ENCODE peak calls at places on chromosomes 2 and 18, in eight cellular contexts. One of them, this sample, is unnamed.
A peak's percentile ranks its signal among the peaks of the same experiment; 100 is the strongest.

GRCh38 chr2:237171396-237171795 is 85.7 kb downstream of the COPS8 start:
- DNase-seq in CD4-positive, alpha-beta memory T cell: no peak
- DNase-seq in CD8-positive, alpha-beta memory T cell: no peak
- DNase-seq in A673: peak; percentile 73
- DNase-seq in A549: peak; percentile 76
- DNase-seq in CD8-positive, alpha-beta T cell: no peak
- DNase-seq in AG10803: peak; percentile 95
- DNase-seq in fibroblast of pulmonary artery: peak; percentile 97
- DNase-seq in this sample: peak; percentile 89

GRCh38 chr2:149904816-149905215 is 317.2 kb upstream of the MMADHC start:
- DNase-seq in CD4-positive, alpha-beta memory T cell: no peak
- DNase-seq in CD8-positive, alpha-beta memory T cell: no peak
- DNase-seq in AG10803: peak; percentile 12
- DNase-seq in fibroblast of pulmonary artery: no peak
- DNase-seq in CD8-positive, alpha-beta T cell: no peak
- DNase-seq in A673: no peak
- DNase-seq in A549: no peak
- DNase-seq in this sample: no peak

GRCh38 chr2:111975053-111975552 is 76.7 kb downstream of the MERTK start:
- DNase-seq in fibroblast of pulmonary artery: peak; percentile 64
- DNase-seq in A549: peak; percentile 83
- DNase-seq in CD4-positive, alpha-beta memory T cell: no peak
- DNase-seq in CD8-positive, alpha-beta memory T cell: no peak
- DNase-seq in A673: peak; percentile 32
- DNase-seq in AG10803: peak; percentile 63
- DNase-seq in CD8-positive, alpha-beta T cell: no peak
- DNase-seq in this sample: peak; percentile 94

GRCh38 chr2:169360984-169361705 is 1.2 kb downstream of the LRP2 start:
- DNase-seq in CD8-positive, alpha-beta memory T cell: no peak
- DNase-seq in A549: no peak
- DNase-seq in CD8-positive, alpha-beta T cell: no peak
- DNase-seq in fibroblast of pulmonary artery: no peak
- DNase-seq in AG10803: no peak
- DNase-seq in A673: no peak
- DNase-seq in CD4-positive, alpha-beta memory T cell: no peak
- DNase-seq in this sample: no peak

GRCh38 chr2:149329470-149330126 is 789 bp upstream of the LYPD6 start:
- DNase-seq in A673: peak; percentile 73
- DNase-seq in CD4-positive, alpha-beta memory T cell: no peak
- DNase-seq in fibroblast of pulmonary artery: peak; percentile 21
- DNase-seq in A549: peak; percentile 73
- DNase-seq in CD8-positive, alpha-beta T cell: no peak
- DNase-seq in CD8-positive, alpha-beta memory T cell: no peak
- DNase-seq in AG10803: peak; percentile 52
- DNase-seq in this sample: peak; percentile 79

GRCh38 chr18:46843372-46843771 is 73.9 kb downstream of the PIAS2 start:
- DNase-seq in AG10803: no peak
- DNase-seq in fibroblast of pulmonary artery: no peak
- DNase-seq in CD8-positive, alpha-beta T cell: no peak
- DNase-seq in A673: no peak
- DNase-seq in CD4-positive, alpha-beta memory T cell: no peak
- DNase-seq in CD8-positive, alpha-beta memory T cell: no peak
- DNase-seq in A549: no peak
- DNase-seq in this sample: no peak

GRCh38 chr2:10332402-10333246 is 29.9 kb downstream of the HPCAL1 start:
- DNase-seq in AG10803: no peak
- DNase-seq in A673: no peak
- DNase-seq in CD4-positive, alpha-beta memory T cell: no peak
- DNase-seq in fibroblast of pulmonary artery: no peak
- DNase-seq in CD8-positive, alpha-beta T cell: no peak
- DNase-seq in A549: no peak
- DNase-seq in CD8-positive, alpha-beta memory T cell: no peak
- DNase-seq in this sample: no peak

GRCh38 chr2:86225581-86225980 is 26.3 kb downstream of the MRPL35 start:
- DNase-seq in CD8-positive, alpha-beta memory T cell: peak; percentile 25
- DNase-seq in A549: no peak
- DNase-seq in CD8-positive, alpha-beta T cell: peak; percentile 22
- DNase-seq in A673: no peak
- DNase-seq in CD4-positive, alpha-beta memory T cell: no peak
- DNase-seq in fibroblast of pulmonary artery: peak; percentile 22
- DNase-seq in AG10803: no peak
- DNase-seq in this sample: peak; percentile 63

GRCh38 chr2:2812117-2812516 is 481.0 kb upstream of the MYT1L start:
- DNase-seq in CD4-positive, alpha-beta memory T cell: no peak
- DNase-seq in CD8-positive, alpha-beta memory T cell: no peak
- DNase-seq in CD8-positive, alpha-beta T cell: no peak
- DNase-seq in A673: no peak
- DNase-seq in A549: no peak
- DNase-seq in AG10803: no peak
- DNase-seq in fibroblast of pulmonary artery: no peak
- DNase-seq in this sample: no peak

GRCh38 chr2:65316072-65316471 is 88.4 kb downstream of the ACTR2 start:
- DNase-seq in AG10803: peak; percentile 86
- DNase-seq in CD4-positive, alpha-beta memory T cell: no peak
- DNase-seq in A549: no peak
- DNase-seq in A673: no peak
- DNase-seq in fibroblast of pulmonary artery: peak; percentile 67
- DNase-seq in CD8-positive, alpha-beta memory T cell: no peak
- DNase-seq in CD8-positive, alpha-beta T cell: no peak
- DNase-seq in this sample: no peak

GRCh38 chr2:108614659-108615058 is 80.4 kb downstream of the LIMS1 start:
- DNase-seq in AG10803: no peak
- DNase-seq in CD8-positive, alpha-beta memory T cell: no peak
- DNase-seq in CD4-positive, alpha-beta memory T cell: no peak
- DNase-seq in fibroblast of pulmonary artery: no peak
- DNase-seq in A673: no peak
- DNase-seq in CD8-positive, alpha-beta T cell: no peak
- DNase-seq in A549: no peak
- DNase-seq in this sample: no peak

GRCh38 chr2:42547446-42548295 is 20.8 kb upstream of the MTA3 start:
- DNase-seq in CD4-positive, alpha-beta memory T cell: no peak
- DNase-seq in A549: no peak
- DNase-seq in CD8-positive, alpha-beta memory T cell: no peak
- DNase-seq in AG10803: no peak
- DNase-seq in fibroblast of pulmonary artery: no peak
- DNase-seq in CD8-positive, alpha-beta T cell: no peak
- DNase-seq in A673: no peak
- DNase-seq in this sample: no peak

GRCh38 chr18:42190643-42191042 is 235.6 kb downstream of the PIK3C3 start:
- DNase-seq in AG10803: no peak
- DNase-seq in CD8-positive, alpha-beta T cell: no peak
- DNase-seq in fibroblast of pulmonary artery: no peak
- DNase-seq in CD4-positive, alpha-beta memory T cell: no peak
- DNase-seq in A549: no peak
- DNase-seq in CD8-positive, alpha-beta memory T cell: no peak
- DNase-seq in A673: no peak
- DNase-seq in this sample: no peak
- H3K4me3 ChIP-seq in AG10803: no peak overlapping the region
- H3K4me3 ChIP-seq in CD8-positive, alpha-beta T cell: no peak overlapping the region
- H3K4me3 ChIP-seq in fibroblast of pulmonary artery: no peak overlapping the region
- H3K4me3 ChIP-seq in CD4-positive, alpha-beta memory T cell: no peak overlapping the region
- H3K4me3 ChIP-seq in A549: no peak overlapping the region
- H3K4me3 ChIP-seq in CD8-positive, alpha-beta memory T cell: no peak overlapping the region
- H3K4me3 ChIP-seq in A673: no peak overlapping the region
- H3K4me3 ChIP-seq in this sample: no peak overlapping the region

GRCh38 chr2:239084007-239084406 is 236.1 kb downstream of the TWIST2 start:
- DNase-seq in CD4-positive, alpha-beta memory T cell: no peak
- DNase-seq in AG10803: no peak
- DNase-seq in CD8-positive, alpha-beta T cell: no peak
- DNase-seq in fibroblast of pulmonary artery: no peak
- DNase-seq in A673: no peak
- DNase-seq in CD8-positive, alpha-beta memory T cell: no peak
- DNase-seq in A549: no peak
- DNase-seq in this sample: no peak

GRCh38 chr2:239081046-239081445 is 233.2 kb downstream of the TWIST2 start:
- DNase-seq in A673: no peak
- DNase-seq in A549: no peak
- DNase-seq in fibroblast of pulmonary artery: no peak
- DNase-seq in CD4-positive, alpha-beta memory T cell: no peak
- DNase-seq in CD8-positive, alpha-beta T cell: no peak
- DNase-seq in CD8-positive, alpha-beta memory T cell: no peak
- DNase-seq in AG10803: no peak
- DNase-seq in this sample: no peak

GRCh38 chr2:239081622-239082021 is 233.7 kb downstream of the TWIST2 start:
- DNase-seq in A549: no peak
- DNase-seq in CD8-positive, alpha-beta T cell: no peak
- DNase-seq in AG10803: no peak
- DNase-seq in CD8-positive, alpha-beta memory T cell: no peak
- DNase-seq in A673: no peak
- DNase-seq in fibroblast of pulmonary artery: no peak
- DNase-seq in CD4-positive, alpha-beta memory T cell: no peak
- DNase-seq in this sample: no peak

GRCh38 chr2:239079671-239080294 is 231.9 kb downstream of the TWIST2 start:
- DNase-seq in A673: no peak
- DNase-seq in CD4-positive, alpha-beta memory T cell: no peak
- DNase-seq in CD8-positive, alpha-beta T cell: no peak
- DNase-seq in A549: no peak
- DNase-seq in CD8-positive, alpha-beta memory T cell: no peak
- DNase-seq in fibroblast of pulmonary artery: no peak
- DNase-seq in AG10803: no peak
- DNase-seq in this sample: no peak

GRCh38 chr2:239082425-239082824 is 234.5 kb downstream of the TWIST2 start:
- DNase-seq in AG10803: no peak
- DNase-seq in A673: no peak
- DNase-seq in CD8-positive, alpha-beta T cell: no peak
- DNase-seq in CD4-positive, alpha-beta memory T cell: no peak
- DNase-seq in CD8-positive, alpha-beta memory T cell: no peak
- DNase-seq in A549: no peak
- DNase-seq in fibroblast of pulmonary artery: no peak
- DNase-seq in this sample: no peak
- H3K4me3 ChIP-seq in AG10803: no peak overlapping the region
- H3K4me3 ChIP-seq in A673: no peak overlapping the region
- H3K4me3 ChIP-seq in CD8-positive, alpha-beta T cell: no peak overlapping the region
- H3K4me3 ChIP-seq in CD4-positive, alpha-beta memory T cell: no peak overlapping the region
- H3K4me3 ChIP-seq in CD8-positive, alpha-beta memory T cell: no peak overlapping the region
- H3K4me3 ChIP-seq in A549: no peak overlapping the region
- H3K4me3 ChIP-seq in fibroblast of pulmonary artery: no peak overlapping the region
- H3K4me3 ChIP-seq in this sample: no peak overlapping the region

DNA sequence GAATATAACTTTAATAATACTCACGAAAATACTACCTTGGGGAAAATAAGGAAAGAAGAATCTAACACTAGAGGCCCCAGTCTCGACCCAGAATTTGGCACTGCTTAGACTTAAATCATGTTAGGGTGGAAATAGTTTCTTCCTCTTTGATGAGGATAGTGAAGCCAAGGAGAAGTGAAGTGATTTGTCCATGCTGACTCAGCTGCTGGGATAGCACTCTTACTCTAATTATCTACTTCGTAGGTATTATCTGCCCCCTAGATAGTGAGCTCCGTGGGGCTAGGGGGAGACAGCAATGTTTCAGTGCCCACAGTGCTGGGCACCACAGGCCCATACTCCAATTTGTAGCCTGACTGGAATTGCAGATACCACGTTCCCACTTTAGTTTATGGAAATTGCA is 2.6 kb downstream of the KCTD1 start:
- DNase-seq in fibroblast of pulmonary artery: no peak
- DNase-seq in CD8-positive, alpha-beta memory T cell: no peak
- DNase-seq in CD4-positive, alpha-beta memory T cell: no peak
- DNase-seq in AG10803: no peak
- DNase-seq in A673: no peak
- DNase-seq in CD8-positive, alpha-beta T cell: no peak
- DNase-seq in A549: peak; percentile 11
- DNase-seq in this sample: no peak
- H3K4me3 ChIP-seq in fibroblast of pulmonary artery: peak overlapping the region; percentile 35
- H3K4me3 ChIP-seq in CD8-positive, alpha-beta memory T cell: no peak overlapping the region
- H3K4me3 ChIP-seq in CD4-positive, alpha-beta memory T cell: no peak overlapping the region
- H3K4me3 ChIP-seq in AG10803: no peak overlapping the region
- H3K4me3 ChIP-seq in A673: no peak overlapping the region
- H3K4me3 ChIP-seq in CD8-positive, alpha-beta T cell: no peak overlapping the region
- H3K4me3 ChIP-seq in A549: peak overlapping the region; percentile 91
- H3K4me3 ChIP-seq in this sample: no peak overlapping the region

GRCh38 chr2:26067186-26067974 is 33.5 kb downstream of the RAB10 start:
- DNase-seq in CD8-positive, alpha-beta memory T cell: no peak
- DNase-seq in AG10803: no peak
- DNase-seq in fibroblast of pulmonary artery: no peak
- DNase-seq in CD4-positive, alpha-beta memory T cell: no peak
- DNase-seq in A673: no peak
- DNase-seq in A549: no peak
- DNase-seq in CD8-positive, alpha-beta T cell: no peak
- DNase-seq in this sample: no peak

GRCh38 chr2:26070684-26071189 is 36.9 kb downstream of the RAB10 start:
- DNase-seq in CD8-positive, alpha-beta T cell: no peak
- DNase-seq in CD4-positive, alpha-beta memory T cell: no peak
- DNase-seq in A673: no peak
- DNase-seq in fibroblast of pulmonary artery: no peak
- DNase-seq in A549: no peak
- DNase-seq in AG10803: no peak
- DNase-seq in CD8-positive, alpha-beta memory T cell: no peak
- DNase-seq in this sample: no peak

GRCh38 chr2:26067980-26068507 is 34.2 kb downstream of the RAB10 start:
- DNase-seq in A673: no peak
- DNase-seq in AG10803: no peak
- DNase-seq in A549: no peak
- DNase-seq in CD4-positive, alpha-beta memory T cell: no peak
- DNase-seq in CD8-positive, alpha-beta T cell: no peak
- DNase-seq in CD8-positive, alpha-beta memory T cell: no peak
- DNase-seq in fibroblast of pulmonary artery: peak; percentile 15
- DNase-seq in this sample: peak; percentile 21

GRCh38 chr2:26064846-26065245 is 31.0 kb downstream of the RAB10 start:
- DNase-seq in fibroblast of pulmonary artery: no peak
- DNase-seq in A673: no peak
- DNase-seq in A549: peak; percentile 70
- DNase-seq in AG10803: no peak
- DNase-seq in CD8-positive, alpha-beta memory T cell: no peak
- DNase-seq in CD8-positive, alpha-beta T cell: no peak
- DNase-seq in CD4-positive, alpha-beta memory T cell: no peak
- DNase-seq in this sample: no peak

GRCh38 chr2:26068602-26069298 is 34.9 kb downstream of the RAB10 start:
- DNase-seq in fibroblast of pulmonary artery: peak; percentile 86
- DNase-seq in CD8-positive, alpha-beta T cell: peak; percentile 45
- DNase-seq in CD4-positive, alpha-beta memory T cell: peak; percentile 77
- DNase-seq in CD8-positive, alpha-beta memory T cell: peak; percentile 14
- DNase-seq in A673: peak; percentile 86
- DNase-seq in AG10803: peak; percentile 82
- DNase-seq in A549: peak; percentile 81
- DNase-seq in this sample: peak; percentile 78
- H3K4me3 ChIP-seq in fibroblast of pulmonary artery: no peak overlapping the region
- H3K4me3 ChIP-seq in CD8-positive, alpha-beta T cell: no peak overlapping the region
- H3K4me3 ChIP-seq in CD4-positive, alpha-beta memory T cell: no peak overlapping the region
- H3K4me3 ChIP-seq in CD8-positive, alpha-beta memory T cell: no peak overlapping the region
- H3K4me3 ChIP-seq in A673: no peak overlapping the region
- H3K4me3 ChIP-seq in AG10803: no peak overlapping the region
- H3K4me3 ChIP-seq in A549: peak overlapping the region; percentile 5
- H3K4me3 ChIP-seq in this sample: no peak overlapping the region

GRCh38 chr2:74498500-74499268 is 719 bp downstream of the LBX2 start:
- DNase-seq in AG10803: no peak
- DNase-seq in A673: no peak
- DNase-seq in fibroblast of pulmonary artery: peak; percentile 23
- DNase-seq in A549: peak; percentile 32
- DNase-seq in CD8-positive, alpha-beta memory T cell: no peak
- DNase-seq in CD4-positive, alpha-beta memory T cell: no peak
- DNase-seq in CD8-positive, alpha-beta T cell: no peak
- DNase-seq in this sample: no peak
- H3K4me3 ChIP-seq in AG10803: peak overlapping the region; percentile 53
- H3K4me3 ChIP-seq in A673: peak overlapping the region; percentile 41
- H3K4me3 ChIP-seq in fibroblast of pulmonary artery: peak overlapping the region; percentile 40
- H3K4me3 ChIP-seq in A549: no peak overlapping the region
- H3K4me3 ChIP-seq in CD8-positive, alpha-beta memory T cell: peak overlapping the region; percentile 58
- H3K4me3 ChIP-seq in CD4-positive, alpha-beta memory T cell: peak overlapping the region; percentile 52
- H3K4me3 ChIP-seq in CD8-positive, alpha-beta T cell: peak overlapping the region; percentile 59
- H3K4me3 ChIP-seq in this sample: peak overlapping the region; percentile 58